ENCODE peak calls at places on chromosome 12, in eight cellular contexts. One of them, this sample, is unnamed.

GRCh38 chr12:56468216-56469006 is at the start of gene SPRYD4:
- DNase-seq in smooth muscle cell of the brain vasculature: peak; percentile 83
- DNase-seq in MV-4-11: peak; percentile 93
- DNase-seq in EL: peak; percentile 90
- DNase-seq in GM19239: peak; percentile 77
- DNase-seq in left ventricle myocardium inferior: peak; percentile 93
- DNase-seq in stimulated activated CD4-positive, alpha-beta T cell treated with anti-CD3 and anti-CD28 coated beads, Interleukin-12 subunit alpha, Interleukin-12 subunit beta, amount 100 ng/mL, for 4 hours: peak; percentile 91
- DNase-seq in activated CD4-positive, alpha-beta T cell treated with anti-CD3 and anti-CD28 coated beads for 4 hours: peak; percentile 94
- DNase-seq in this sample: peak; percentile 94

GRCh38 chr12:1826401-1826800 is 6.0 kb downstream of the LRTM2 start:
- DNase-seq in stimulated activated CD4-positive, alpha-beta T cell treated with anti-CD3 and anti-CD28 coated beads, Interleukin-12 subunit alpha, Interleukin-12 subunit beta, amount 100 ng/mL, for 4 hours: no peak
- DNase-seq in MV-4-11: no peak
- DNase-seq in GM19239: no peak
- DNase-seq in EL: no peak
- DNase-seq in activated CD4-positive, alpha-beta T cell treated with anti-CD3 and anti-CD28 coated beads for 4 hours: no peak
- DNase-seq in left ventricle myocardium inferior: no peak
- DNase-seq in smooth muscle cell of the brain vasculature: no peak
- DNase-seq in this sample: no peak

GRCh38 chr12:93571854-93572711 is at the start of gene SOCS2:
- DNase-seq in GM19239: no peak
- DNase-seq in EL: peak; percentile 61
- DNase-seq in smooth muscle cell of the brain vasculature: no peak
- DNase-seq in activated CD4-positive, alpha-beta T cell treated with anti-CD3 and anti-CD28 coated beads for 4 hours: peak; percentile 23
- DNase-seq in MV-4-11: peak; percentile 47
- DNase-seq in left ventricle myocardium inferior: peak; percentile 38
- DNase-seq in stimulated activated CD4-positive, alpha-beta T cell treated with anti-CD3 and anti-CD28 coated beads, Interleukin-12 subunit alpha, Interleukin-12 subunit beta, amount 100 ng/mL, for 4 hours: peak; percentile 26
- DNase-seq in this sample: peak; percentile 47

GRCh38 chr12:116050266-116050665 is 227.2 kb downstream of the MED13L start:
- DNase-seq in EL: no peak
- DNase-seq in activated CD4-positive, alpha-beta T cell treated with anti-CD3 and anti-CD28 coated beads for 4 hours: no peak
- DNase-seq in GM19239: no peak
- DNase-seq in MV-4-11: no peak
- DNase-seq in stimulated activated CD4-positive, alpha-beta T cell treated with anti-CD3 and anti-CD28 coated beads, Interleukin-12 subunit alpha, Interleukin-12 subunit beta, amount 100 ng/mL, for 4 hours: no peak
- DNase-seq in smooth muscle cell of the brain vasculature: no peak
- DNase-seq in left ventricle myocardium inferior: no peak
- DNase-seq in this sample: no peak

GRCh38 chr12:57087689-57088441 is 1.0 kb upstream of the NAB2 start:
- DNase-seq in MV-4-11: peak; percentile 77
- DNase-seq in EL: peak; percentile 98
- DNase-seq in stimulated activated CD4-positive, alpha-beta T cell treated with anti-CD3 and anti-CD28 coated beads, Interleukin-12 subunit alpha, Interleukin-12 subunit beta, amount 100 ng/mL, for 4 hours: peak; percentile 80
- DNase-seq in activated CD4-positive, alpha-beta T cell treated with anti-CD3 and anti-CD28 coated beads for 4 hours: peak; percentile 84
- DNase-seq in GM19239: no peak
- DNase-seq in left ventricle myocardium inferior: peak; percentile 85
- DNase-seq in smooth muscle cell of the brain vasculature: peak; percentile 80
- DNase-seq in this sample: peak; percentile 90

GRCh38 chr12:68675098-68675842 is 11.5 kb upstream of the NUP107 start:
- DNase-seq in left ventricle myocardium inferior: no peak
- DNase-seq in stimulated activated CD4-positive, alpha-beta T cell treated with anti-CD3 and anti-CD28 coated beads, Interleukin-12 subunit alpha, Interleukin-12 subunit beta, amount 100 ng/mL, for 4 hours: peak; percentile 30
- DNase-seq in MV-4-11: no peak
- DNase-seq in smooth muscle cell of the brain vasculature: no peak
- DNase-seq in activated CD4-positive, alpha-beta T cell treated with anti-CD3 and anti-CD28 coated beads for 4 hours: peak; percentile 53
- DNase-seq in EL: peak; percentile 16
- DNase-seq in GM19239: no peak
- DNase-seq in this sample: peak; percentile 80

GRCh38 chr12:43113153-43113552 is 438.9 kb downstream of the ADAMTS20 start:
- DNase-seq in left ventricle myocardium inferior: no peak
- DNase-seq in stimulated activated CD4-positive, alpha-beta T cell treated with anti-CD3 and anti-CD28 coated beads, Interleukin-12 subunit alpha, Interleukin-12 subunit beta, amount 100 ng/mL, for 4 hours: no peak
- DNase-seq in GM19239: no peak
- DNase-seq in EL: no peak
- DNase-seq in activated CD4-positive, alpha-beta T cell treated with anti-CD3 and anti-CD28 coated beads for 4 hours: no peak
- DNase-seq in smooth muscle cell of the brain vasculature: no peak
- DNase-seq in MV-4-11: peak; percentile 16
- DNase-seq in this sample: no peak

GRCh38 chr12:2161478-2161877 is 108.7 kb downstream of the CACNA1C start:
- DNase-seq in MV-4-11: no peak
- DNase-seq in stimulated activated CD4-positive, alpha-beta T cell treated with anti-CD3 and anti-CD28 coated beads, Interleukin-12 subunit alpha, Interleukin-12 subunit beta, amount 100 ng/mL, for 4 hours: no peak
- DNase-seq in GM19239: no peak
- DNase-seq in smooth muscle cell of the brain vasculature: no peak
- DNase-seq in left ventricle myocardium inferior: peak; percentile 81
- DNase-seq in EL: no peak
- DNase-seq in activated CD4-positive, alpha-beta T cell treated with anti-CD3 and anti-CD28 coated beads for 4 hours: no peak
- DNase-seq in this sample: no peak

GRCh38 chr12:26631846-26632245 is 201.1 kb downstream of the ITPR2 start:
- DNase-seq in MV-4-11: no peak
- DNase-seq in EL: no peak
- DNase-seq in smooth muscle cell of the brain vasculature: no peak
- DNase-seq in stimulated activated CD4-positive, alpha-beta T cell treated with anti-CD3 and anti-CD28 coated beads, Interleukin-12 subunit alpha, Interleukin-12 subunit beta, amount 100 ng/mL, for 4 hours: no peak
- DNase-seq in left ventricle myocardium inferior: no peak
- DNase-seq in GM19239: no peak
- DNase-seq in activated CD4-positive, alpha-beta T cell treated with anti-CD3 and anti-CD28 coated beads for 4 hours: no peak
- DNase-seq in this sample: no peak

GRCh38 chr12:114902665-114903393 is 218.9 kb upstream of the TBX3 start:
- DNase-seq in stimulated activated CD4-positive, alpha-beta T cell treated with anti-CD3 and anti-CD28 coated beads, Interleukin-12 subunit alpha, Interleukin-12 subunit beta, amount 100 ng/mL, for 4 hours: no peak
- DNase-seq in MV-4-11: no peak
- DNase-seq in smooth muscle cell of the brain vasculature: no peak
- DNase-seq in EL: peak; percentile 89
- DNase-seq in left ventricle myocardium inferior: no peak
- DNase-seq in GM19239: no peak
- DNase-seq in activated CD4-positive, alpha-beta T cell treated with anti-CD3 and anti-CD28 coated beads for 4 hours: no peak
- DNase-seq in this sample: no peak

GRCh38 chr12:89326260-89327040 is 25.9 kb downstream of the DUSP6 start:
- DNase-seq in smooth muscle cell of the brain vasculature: no peak
- DNase-seq in activated CD4-positive, alpha-beta T cell treated with anti-CD3 and anti-CD28 coated beads for 4 hours: no peak
- DNase-seq in GM19239: no peak
- DNase-seq in left ventricle myocardium inferior: no peak
- DNase-seq in MV-4-11: no peak
- DNase-seq in EL: no peak
- DNase-seq in stimulated activated CD4-positive, alpha-beta T cell treated with anti-CD3 and anti-CD28 coated beads, Interleukin-12 subunit alpha, Interleukin-12 subunit beta, amount 100 ng/mL, for 4 hours: no peak
- DNase-seq in this sample: no peak

GRCh38 chr12:12543959-12544358 is 18.7 kb downstream of the DUSP16 start:
- DNase-seq in smooth muscle cell of the brain vasculature: no peak
- DNase-seq in activated CD4-positive, alpha-beta T cell treated with anti-CD3 and anti-CD28 coated beads for 4 hours: no peak
- DNase-seq in stimulated activated CD4-positive, alpha-beta T cell treated with anti-CD3 and anti-CD28 coated beads, Interleukin-12 subunit alpha, Interleukin-12 subunit beta, amount 100 ng/mL, for 4 hours: no peak
- DNase-seq in MV-4-11: no peak
- DNase-seq in GM19239: no peak
- DNase-seq in EL: no peak
- DNase-seq in left ventricle myocardium inferior: no peak
- DNase-seq in this sample: no peak